ENCODE peak calls at places on chromosome 20, in four cellular contexts. One of them, this sample, is unnamed.

GRCh38 chr20:10856237-10856636 is 182.4 kb upstream of the JAG1 start:
- DNase-seq in sigmoid colon: no peak
- DNase-seq in adrenal gland: no peak
- DNase-seq in HCT116: no peak
- DNase-seq in this sample: no peak

GRCh38 chr20:1291191-1291741 is 25.2 kb downstream of the SNPH start:
- DNase-seq in adrenal gland: no peak
- DNase-seq in sigmoid colon: no peak
- DNase-seq in HCT116: no peak
- DNase-seq in this sample: no peak

GRCh38 chr20:57400821-57401564 is 9.8 kb downstream of the RBM38 start:
- DNase-seq in HCT116: no peak
- DNase-seq in sigmoid colon: peak
- DNase-seq in adrenal gland: no peak
- DNase-seq in this sample: no peak

GRCh38 chr20:53216856-53217576 is 244.9 kb downstream of the TSHZ2 start:
- DNase-seq in HCT116: peak
- DNase-seq in sigmoid colon: peak
- DNase-seq in adrenal gland: peak
- DNase-seq in this sample: no peak

GRCh38 chr20:10629946-10630345 is 43.9 kb downstream of the JAG1 start:
- DNase-seq in HCT116: no peak
- DNase-seq in sigmoid colon: no peak
- DNase-seq in adrenal gland: no peak
- DNase-seq in this sample: no peak

GRCh38 chr20:266604-267562 is 9.4 kb downstream of the DEFB132 start:
- DNase-seq in sigmoid colon: peak
- DNase-seq in adrenal gland: peak
- DNase-seq in HCT116: peak
- DNase-seq in this sample: peak

GRCh38 chr20:53032021-53033001 is 60.2 kb downstream of the TSHZ2 start:
- DNase-seq in adrenal gland: peak
- DNase-seq in HCT116: no peak
- DNase-seq in sigmoid colon: peak
- DNase-seq in this sample: no peak

GRCh38 chr20:45313065-45313695 is 5.1 kb upstream of the MATN4 start:
- DNase-seq in adrenal gland: no peak
- DNase-seq in HCT116: no peak
- DNase-seq in sigmoid colon: no peak
- DNase-seq in this sample: no peak

GRCh38 chr20:3162080-3162611 is 2.5 kb upstream of the FASTKD5 start:
- DNase-seq in sigmoid colon: peak
- DNase-seq in adrenal gland: no peak
- DNase-seq in HCT116: no peak
- DNase-seq in this sample: no peak

GRCh38 chr20:62758226-62758912 is 37.9 kb upstream of the MRGBP start:
- DNase-seq in adrenal gland: no peak
- DNase-seq in sigmoid colon: no peak
- DNase-seq in HCT116: no peak
- DNase-seq in this sample: no peak
- H3K27ac ChIP-seq in adrenal gland: no peak
- H3K27ac ChIP-seq in sigmoid colon: no peak
- H3K27ac ChIP-seq in HCT116: peak
- H3K27ac ChIP-seq in this sample: no peak

DNA sequence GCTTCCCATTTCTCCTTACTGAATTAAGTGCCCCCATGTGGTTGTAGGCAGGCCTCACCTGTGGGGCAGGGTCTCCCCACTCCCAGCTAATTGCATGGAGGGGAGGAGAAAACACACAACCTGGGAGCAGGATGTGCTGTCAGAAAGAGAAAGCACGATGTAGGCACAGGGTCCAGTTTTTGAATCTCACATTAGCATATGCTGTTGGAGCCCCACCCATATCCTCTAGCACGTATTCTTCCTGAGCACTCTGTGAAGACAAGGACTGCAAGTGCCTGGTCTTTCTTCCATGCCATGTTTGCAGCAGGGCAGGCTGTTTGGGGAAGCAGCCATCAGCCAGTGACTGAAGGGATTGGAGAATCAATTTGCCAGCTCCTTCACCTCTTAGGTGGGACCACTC is 108.2 kb downstream of the CFAP61 start:
- DNase-seq in HCT116: no peak
- DNase-seq in adrenal gland: no peak
- DNase-seq in sigmoid colon: no peak
- DNase-seq in this sample: no peak
- H3K4me3 ChIP-seq in HCT116: no peak
- H3K4me3 ChIP-seq in adrenal gland: no peak
- H3K4me3 ChIP-seq in sigmoid colon: no peak
- H3K4me3 ChIP-seq in this sample: no peak

DNA sequence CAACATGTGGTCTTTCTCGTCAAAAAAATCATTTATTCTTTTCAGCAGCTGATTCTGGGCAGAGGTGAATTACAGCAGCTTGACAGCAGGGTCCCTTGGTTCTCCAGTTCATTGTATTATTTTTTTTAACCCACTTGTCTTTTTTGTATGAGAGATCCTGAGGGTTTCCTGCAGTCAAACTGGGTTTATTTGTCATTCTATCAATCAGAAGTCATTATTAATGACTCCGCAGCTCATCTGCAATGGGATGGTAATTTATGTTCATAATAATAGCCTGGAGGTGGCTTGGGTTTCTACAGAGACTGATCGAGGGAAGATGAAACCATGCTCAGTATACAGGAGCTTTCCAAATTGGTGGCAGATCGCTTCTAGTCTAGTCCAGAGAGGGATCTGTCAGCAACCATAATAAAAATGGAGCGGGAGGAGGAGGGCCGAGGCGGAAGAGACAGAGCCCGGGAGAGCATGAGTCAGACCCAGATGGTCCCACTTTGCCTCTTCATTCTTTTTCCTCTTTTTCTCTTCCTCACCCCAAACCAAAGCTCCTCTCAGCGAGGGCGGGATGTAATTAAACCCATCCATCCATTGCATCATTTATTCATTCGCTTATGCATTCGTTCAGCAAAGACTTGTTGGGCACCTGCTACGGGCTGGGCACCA is 22.5 kb downstream of the EDN3 start:
- DNase-seq in HCT116: no peak
- DNase-seq in adrenal gland: no peak
- DNase-seq in sigmoid colon: no peak
- DNase-seq in this sample: no peak
- TF ChIP-seq CTCF in HCT116: no peak
- TF ChIP-seq CTCF in adrenal gland: no peak
- TF ChIP-seq CTCF in sigmoid colon: no peak
- TF ChIP-seq CTCF in this sample: no peak

GRCh38 chr20:34403908-34404307 is 40.8 kb downstream of the ITCH start:
- DNase-seq in adrenal gland: no peak
- DNase-seq in sigmoid colon: no peak
- DNase-seq in HCT116: no peak
- DNase-seq in this sample: no peak
- H3K27ac ChIP-seq in adrenal gland: no peak
- H3K27ac ChIP-seq in sigmoid colon: no peak
- H3K27ac ChIP-seq in HCT116: no peak
- H3K27ac ChIP-seq in this sample: no peak

GRCh38 chr20:50719328-50719727 is 12.1 kb upstream of the PARD6B start:
- DNase-seq in sigmoid colon: peak
- DNase-seq in adrenal gland: no peak
- DNase-seq in HCT116: no peak
- DNase-seq in this sample: no peak
- H3K4me3 ChIP-seq in sigmoid colon: no peak
- H3K4me3 ChIP-seq in adrenal gland: no peak
- H3K4me3 ChIP-seq in HCT116: no peak
- H3K4me3 ChIP-seq in this sample: no peak

GRCh38 chr20:25314497-25315417 is 66.9 kb downstream of the PYGB start:
- DNase-seq in adrenal gland: no peak
- DNase-seq in HCT116: no peak
- DNase-seq in sigmoid colon: peak
- DNase-seq in this sample: no peak
- TF ChIP-seq CTCF in adrenal gland: no peak
- TF ChIP-seq CTCF in HCT116: peak
- TF ChIP-seq CTCF in sigmoid colon: no peak
- TF ChIP-seq CTCF in this sample: no peak